ENCODE peak calls at places on chromosomes 16 and 17, in eight cellular contexts. One of them, this sample, is unnamed. For H3K36me3, the result is how much of the 10 kb centered on the place peaks cover.

GRCh38 chr17:73291260-73291801 is 20.5 kb downstream of the CDC42EP4 start:
- DNase-seq in OCI-LY7: no peak
- DNase-seq in IMR-90: peak
- DNase-seq in left ventricle myocardium inferior: peak
- DNase-seq in mucosa of descending colon: peak
- DNase-seq in heart right ventricle: peak
- DNase-seq in adrenal gland: peak
- DNase-seq in tibial artery: peak
- DNase-seq in this sample: peak

GRCh38 chr16:89499767-89500166 is 8.4 kb upstream of the SPG7 start:
- DNase-seq in OCI-LY7: no peak
- DNase-seq in IMR-90: no peak
- DNase-seq in left ventricle myocardium inferior: no peak
- DNase-seq in mucosa of descending colon: no peak
- DNase-seq in heart right ventricle: no peak
- DNase-seq in adrenal gland: no peak
- DNase-seq in tibial artery: no peak
- DNase-seq in this sample: no peak

GRCh38 chr17:40319651-40320550 is 10.9 kb downstream of the RARA start:
- DNase-seq in OCI-LY7: no peak
- DNase-seq in IMR-90: no peak
- DNase-seq in left ventricle myocardium inferior: peak
- DNase-seq in mucosa of descending colon: no peak
- DNase-seq in heart right ventricle: peak
- DNase-seq in adrenal gland: no peak
- DNase-seq in tibial artery: peak
- DNase-seq in this sample: no peak

GRCh38 chr17:49547566-49547965 is 28.1 kb upstream of the NXPH3 start:
- DNase-seq in OCI-LY7: no peak
- DNase-seq in IMR-90: no peak
- DNase-seq in left ventricle myocardium inferior: peak
- DNase-seq in mucosa of descending colon: no peak
- DNase-seq in heart right ventricle: no peak
- DNase-seq in adrenal gland: no peak
- DNase-seq in tibial artery: no peak
- DNase-seq in this sample: no peak

GRCh38 chr16:3458278-3458851 is 14.9 kb downstream of the NAA60 start:
- DNase-seq in OCI-LY7: peak
- DNase-seq in IMR-90: peak
- DNase-seq in left ventricle myocardium inferior: no peak
- DNase-seq in mucosa of descending colon: peak
- DNase-seq in heart right ventricle: peak
- DNase-seq in adrenal gland: peak
- DNase-seq in tibial artery: peak
- DNase-seq in this sample: no peak

GRCh38 chr16:75108792-75109731 is 7.5 kb downstream of the LDHD start:
- DNase-seq in OCI-LY7: peak
- DNase-seq in IMR-90: peak
- DNase-seq in left ventricle myocardium inferior: peak
- DNase-seq in mucosa of descending colon: peak
- DNase-seq in heart right ventricle: peak
- DNase-seq in adrenal gland: peak
- DNase-seq in tibial artery: peak
- DNase-seq in this sample: peak

GRCh38 chr17:70048020-70048419 is 27.0 kb upstream of the KCNJ16 start:
- DNase-seq in OCI-LY7: no peak
- DNase-seq in IMR-90: no peak
- DNase-seq in left ventricle myocardium inferior: no peak
- DNase-seq in mucosa of descending colon: no peak
- DNase-seq in heart right ventricle: no peak
- DNase-seq in adrenal gland: no peak
- DNase-seq in tibial artery: no peak
- DNase-seq in this sample: no peak

GRCh38 chr16:14634389-14634725 is 1.6 kb downstream of the BFAR start:
- DNase-seq in OCI-LY7: no peak
- DNase-seq in IMR-90: no peak
- DNase-seq in left ventricle myocardium inferior: no peak
- DNase-seq in mucosa of descending colon: peak
- DNase-seq in heart right ventricle: no peak
- DNase-seq in adrenal gland: no peak
- DNase-seq in tibial artery: no peak
- DNase-seq in this sample: no peak

DNA sequence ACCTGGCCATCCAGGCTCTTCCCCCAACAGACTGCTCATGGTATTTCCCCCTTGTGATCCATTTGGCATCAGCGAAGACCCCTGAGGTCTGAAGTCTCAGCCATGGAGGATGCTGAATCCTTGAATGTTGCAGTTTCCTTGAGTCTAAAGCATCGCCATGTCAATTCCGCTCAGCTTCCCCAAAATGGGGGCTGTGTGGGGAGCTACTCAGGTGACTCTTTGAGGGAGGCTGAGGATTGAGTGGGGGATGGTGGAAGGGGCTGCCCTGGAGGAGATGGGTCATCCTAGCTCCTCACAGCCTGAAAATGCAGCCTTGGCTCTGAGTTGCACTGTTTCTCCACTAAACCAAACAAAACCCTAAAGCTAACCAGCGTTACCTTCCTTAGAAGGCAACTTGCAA is 2.6 kb downstream of the C16orf78 start:
- DNase-seq in OCI-LY7: no peak
- DNase-seq in IMR-90: no peak
- DNase-seq in left ventricle myocardium inferior: no peak
- DNase-seq in mucosa of descending colon: no peak
- DNase-seq in heart right ventricle: no peak
- DNase-seq in adrenal gland: no peak
- DNase-seq in tibial artery: no peak
- DNase-seq in this sample: no peak
- H3K36me3 ChIP-seq in OCI-LY7: under half
- H3K36me3 ChIP-seq in IMR-90: under half
- H3K36me3 ChIP-seq in left ventricle myocardium inferior: under half
- H3K36me3 ChIP-seq in mucosa of descending colon: under half
- H3K36me3 ChIP-seq in heart right ventricle: under half
- H3K36me3 ChIP-seq in adrenal gland: under half
- H3K36me3 ChIP-seq in tibial artery: under half
- H3K36me3 ChIP-seq in this sample: under half

GRCh38 chr17:75925912-75926311 is 14.9 kb downstream of the FBF1 start:
- DNase-seq in OCI-LY7: no peak
- DNase-seq in IMR-90: no peak
- DNase-seq in left ventricle myocardium inferior: no peak
- DNase-seq in mucosa of descending colon: no peak
- DNase-seq in heart right ventricle: no peak
- DNase-seq in adrenal gland: no peak
- DNase-seq in tibial artery: no peak
- DNase-seq in this sample: no peak

GRCh38 chr17:75925103-75925502 is 15.7 kb downstream of the FBF1 start:
- DNase-seq in OCI-LY7: no peak
- DNase-seq in IMR-90: no peak
- DNase-seq in left ventricle myocardium inferior: no peak
- DNase-seq in mucosa of descending colon: no peak
- DNase-seq in heart right ventricle: no peak
- DNase-seq in adrenal gland: no peak
- DNase-seq in tibial artery: no peak
- DNase-seq in this sample: no peak

GRCh38 chr17:75931062-75931461 is 9.8 kb downstream of the FBF1 start:
- DNase-seq in OCI-LY7: no peak
- DNase-seq in IMR-90: no peak
- DNase-seq in left ventricle myocardium inferior: no peak
- DNase-seq in mucosa of descending colon: no peak
- DNase-seq in heart right ventricle: no peak
- DNase-seq in adrenal gland: no peak
- DNase-seq in tibial artery: no peak
- DNase-seq in this sample: no peak

GRCh38 chr17:75922963-75923874 is 17.6 kb downstream of the FBF1 start:
- DNase-seq in OCI-LY7: no peak
- DNase-seq in IMR-90: no peak
- DNase-seq in left ventricle myocardium inferior: no peak
- DNase-seq in mucosa of descending colon: peak
- DNase-seq in heart right ventricle: no peak
- DNase-seq in adrenal gland: no peak
- DNase-seq in tibial artery: no peak
- DNase-seq in this sample: no peak

DNA sequence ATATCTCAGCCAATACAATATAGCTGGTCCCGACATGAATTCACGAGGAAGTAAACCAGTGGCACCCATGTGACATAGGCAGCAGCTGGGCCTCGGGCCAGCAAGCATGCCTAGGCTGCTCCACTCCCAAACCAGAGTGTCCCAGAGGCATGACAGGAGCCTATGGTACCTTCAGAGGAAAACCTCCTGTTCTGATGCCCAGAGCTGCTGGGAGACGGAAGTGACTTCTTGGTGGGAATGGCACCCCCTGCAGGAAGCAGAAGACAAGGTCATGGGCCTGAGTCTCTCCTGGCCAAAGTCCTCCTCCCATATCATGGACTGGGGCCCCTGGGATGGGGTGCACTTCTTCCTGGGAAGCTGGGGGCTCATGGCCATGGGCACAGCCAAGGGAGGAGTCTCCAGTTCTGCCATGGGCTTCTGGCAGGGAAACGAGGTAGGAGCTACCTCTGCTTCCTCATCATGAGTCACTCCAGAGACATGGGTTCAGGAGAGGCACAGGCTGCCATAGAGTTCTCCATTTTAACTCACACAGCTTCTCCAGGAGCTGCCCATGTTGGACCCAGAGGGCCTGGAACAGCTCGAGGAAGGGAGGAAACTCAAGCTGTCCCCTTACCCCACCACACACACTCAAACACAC is 13.4 kb downstream of the FBF1 start:
- DNase-seq in OCI-LY7: peak
- DNase-seq in IMR-90: no peak
- DNase-seq in left ventricle myocardium inferior: no peak
- DNase-seq in mucosa of descending colon: peak
- DNase-seq in heart right ventricle: no peak
- DNase-seq in adrenal gland: no peak
- DNase-seq in tibial artery: no peak
- DNase-seq in this sample: no peak
- TF ChIP-seq CTCF in OCI-LY7: peak
- TF ChIP-seq CTCF in IMR-90: peak
- TF ChIP-seq CTCF in left ventricle myocardium inferior: peak
- TF ChIP-seq CTCF in mucosa of descending colon: peak
- TF ChIP-seq CTCF in heart right ventricle: peak
- TF ChIP-seq CTCF in adrenal gland: no peak
- TF ChIP-seq CTCF in tibial artery: no peak
- TF ChIP-seq CTCF in this sample: peak

GRCh38 chr17:38894276-38894675 is 24.4 kb downstream of the LASP1 start:
- DNase-seq in OCI-LY7: no peak
- DNase-seq in IMR-90: no peak
- DNase-seq in left ventricle myocardium inferior: no peak
- DNase-seq in mucosa of descending colon: no peak
- DNase-seq in heart right ventricle: no peak
- DNase-seq in adrenal gland: peak
- DNase-seq in tibial artery: no peak
- DNase-seq in this sample: no peak

GRCh38 chr17:38892083-38892482 is 22.2 kb downstream of the LASP1 start:
- DNase-seq in OCI-LY7: no peak
- DNase-seq in IMR-90: no peak
- DNase-seq in left ventricle myocardium inferior: no peak
- DNase-seq in mucosa of descending colon: no peak
- DNase-seq in heart right ventricle: no peak
- DNase-seq in adrenal gland: no peak
- DNase-seq in tibial artery: no peak
- DNase-seq in this sample: no peak

GRCh38 chr17:38893612-38894011 is 23.8 kb downstream of the LASP1 start:
- DNase-seq in OCI-LY7: no peak
- DNase-seq in IMR-90: no peak
- DNase-seq in left ventricle myocardium inferior: peak
- DNase-seq in mucosa of descending colon: peak
- DNase-seq in heart right ventricle: peak
- DNase-seq in adrenal gland: peak
- DNase-seq in tibial artery: no peak
- DNase-seq in this sample: no peak

GRCh38 chr17:38892620-38893019 is 22.8 kb downstream of the LASP1 start:
- DNase-seq in OCI-LY7: no peak
- DNase-seq in IMR-90: no peak
- DNase-seq in left ventricle myocardium inferior: no peak
- DNase-seq in mucosa of descending colon: no peak
- DNase-seq in heart right ventricle: no peak
- DNase-seq in adrenal gland: no peak
- DNase-seq in tibial artery: no peak
- DNase-seq in this sample: no peak

DNA sequence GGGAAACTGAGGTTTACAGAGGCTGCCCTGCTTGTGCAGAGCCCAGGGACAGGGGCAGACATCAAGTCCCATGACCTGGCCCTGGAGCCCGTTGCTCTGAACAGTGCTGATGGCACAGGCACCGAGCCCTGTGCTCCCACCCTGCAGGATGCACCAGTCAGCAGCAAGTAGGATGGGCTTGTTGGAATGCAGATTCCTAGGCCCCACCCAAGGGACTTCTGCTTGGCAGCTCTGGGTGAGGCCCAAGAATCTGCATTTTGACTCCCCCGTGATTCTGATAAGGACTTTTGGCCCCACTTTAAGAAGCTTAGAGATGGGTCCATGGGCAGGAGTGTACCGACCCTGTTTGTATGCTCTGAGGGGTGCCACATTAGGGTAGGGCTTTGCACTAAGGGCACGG is 23.3 kb downstream of the LASP1 start:
- DNase-seq in OCI-LY7: no peak
- DNase-seq in IMR-90: no peak
- DNase-seq in left ventricle myocardium inferior: no peak
- DNase-seq in mucosa of descending colon: no peak
- DNase-seq in heart right ventricle: no peak
- DNase-seq in adrenal gland: no peak
- DNase-seq in tibial artery: no peak
- DNase-seq in this sample: no peak
- H3K36me3 ChIP-seq in OCI-LY7: half or more
- H3K36me3 ChIP-seq in IMR-90: half or more
- H3K36me3 ChIP-seq in left ventricle myocardium inferior: under half
- H3K36me3 ChIP-seq in mucosa of descending colon: under half
- H3K36me3 ChIP-seq in heart right ventricle: under half
- H3K36me3 ChIP-seq in adrenal gland: half or more
- H3K36me3 ChIP-seq in tibial artery: half or more
- H3K36me3 ChIP-seq in this sample: under half

GRCh38 chr17:20008242-20009051 is 712 bp upstream of the SPECC1 start:
- DNase-seq in OCI-LY7: no peak
- DNase-seq in IMR-90: no peak
- DNase-seq in left ventricle myocardium inferior: peak
- DNase-seq in mucosa of descending colon: peak
- DNase-seq in heart right ventricle: peak
- DNase-seq in adrenal gland: no peak
- DNase-seq in tibial artery: peak
- DNase-seq in this sample: no peak

GRCh38 chr17:20009052-20009301 is 182 bp upstream of the SPECC1 start:
- DNase-seq in OCI-LY7: no peak
- DNase-seq in IMR-90: no peak
- DNase-seq in left ventricle myocardium inferior: no peak
- DNase-seq in mucosa of descending colon: no peak
- DNase-seq in heart right ventricle: no peak
- DNase-seq in adrenal gland: no peak
- DNase-seq in tibial artery: no peak
- DNase-seq in this sample: peak

GRCh38 chr17:20010099-20010863 is 1.1 kb downstream of the SPECC1 start:
- DNase-seq in OCI-LY7: no peak
- DNase-seq in IMR-90: peak
- DNase-seq in left ventricle myocardium inferior: peak
- DNase-seq in mucosa of descending colon: peak
- DNase-seq in heart right ventricle: peak
- DNase-seq in adrenal gland: peak
- DNase-seq in tibial artery: peak
- DNase-seq in this sample: peak

GRCh38 chr17:20010886-20011402 is 1.8 kb downstream of the SPECC1 start:
- DNase-seq in OCI-LY7: no peak
- DNase-seq in IMR-90: no peak
- DNase-seq in left ventricle myocardium inferior: no peak
- DNase-seq in mucosa of descending colon: no peak
- DNase-seq in heart right ventricle: no peak
- DNase-seq in adrenal gland: no peak
- DNase-seq in tibial artery: no peak
- DNase-seq in this sample: no peak

DNA sequence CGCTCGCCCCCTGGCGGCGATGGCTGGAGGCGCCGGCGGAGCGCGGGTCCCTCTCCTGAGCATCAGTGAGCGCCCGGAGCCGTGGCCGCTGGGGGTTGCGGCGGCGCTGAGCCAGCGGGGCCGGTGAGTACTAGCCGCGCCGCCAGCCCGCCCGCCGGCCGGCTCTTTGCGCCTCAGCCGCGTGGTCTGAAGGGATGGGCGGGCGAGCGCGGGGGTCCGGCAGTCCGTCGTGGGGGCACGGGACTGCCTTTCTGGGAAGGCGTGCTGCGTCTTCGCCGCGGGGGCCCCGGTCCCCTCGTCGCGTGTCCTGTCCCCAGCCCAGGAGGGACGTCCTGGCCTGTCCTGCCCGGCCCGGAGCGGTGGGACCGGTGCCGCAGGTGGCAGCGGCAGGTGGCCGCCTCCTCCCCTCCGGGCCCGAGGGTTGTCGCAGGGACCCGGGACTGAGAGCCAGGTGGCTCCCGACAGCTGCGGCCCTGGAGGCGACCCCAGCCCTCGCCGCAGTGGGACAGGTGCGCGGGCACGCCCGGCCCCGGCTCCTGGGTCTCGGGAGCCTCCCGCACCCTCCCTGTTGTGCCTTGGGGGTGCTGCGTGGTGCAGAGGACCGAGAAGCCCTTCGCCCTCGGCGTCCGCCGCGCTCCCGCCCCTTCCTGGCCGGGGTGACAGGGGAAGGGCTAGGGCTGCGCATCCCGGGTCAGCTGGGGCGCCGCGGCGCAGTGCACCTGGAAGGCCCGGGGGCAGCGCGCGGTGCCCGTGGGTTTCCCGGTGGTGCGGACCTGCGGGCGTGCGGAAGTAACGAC is at the start of gene SPECC1:
- DNase-seq in OCI-LY7: peak
- DNase-seq in IMR-90: peak
- DNase-seq in left ventricle myocardium inferior: peak
- DNase-seq in mucosa of descending colon: peak
- DNase-seq in heart right ventricle: peak
- DNase-seq in adrenal gland: peak
- DNase-seq in tibial artery: peak
- DNase-seq in this sample: no peak
- TF ChIP-seq CTCF in OCI-LY7: peak
- TF ChIP-seq CTCF in IMR-90: peak
- TF ChIP-seq CTCF in left ventricle myocardium inferior: peak
- TF ChIP-seq CTCF in mucosa of descending colon: peak
- TF ChIP-seq CTCF in heart right ventricle: peak
- TF ChIP-seq CTCF in adrenal gland: no peak
- TF ChIP-seq CTCF in tibial artery: peak
- TF ChIP-seq CTCF in this sample: no peak